ENCODE peak calls at places on chromosomes 12 and 14, in four cellular contexts. One of them, this sample, is unnamed.

GRCh38 chr12:87305481-87305880 is 723.7 kb downstream of the C12orf50 start:
- DNase-seq in neural progenitor cell: no peak
- DNase-seq in IMR-90: peak; percentile 23
- DNase-seq in GM23248: no peak
- DNase-seq in this sample: no peak

GRCh38 chr14:70186826-70187483 is 1.8 kb downstream of the SLC8A3 start:
- DNase-seq in neural progenitor cell: peak; percentile 49
- DNase-seq in IMR-90: no peak
- DNase-seq in GM23248: no peak
- DNase-seq in this sample: no peak

GRCh38 chr14:55054098-55054497 is 2.7 kb downstream of the MAPK1IP1L start:
- DNase-seq in neural progenitor cell: no peak
- DNase-seq in IMR-90: no peak
- DNase-seq in GM23248: no peak
- DNase-seq in this sample: no peak

GRCh38 chr12:75446857-75447256 is 33.7 kb upstream of the GLIPR1 start:
- DNase-seq in neural progenitor cell: no peak
- DNase-seq in IMR-90: peak; percentile 85
- DNase-seq in GM23248: peak; percentile 80
- DNase-seq in this sample: peak; percentile 89

GRCh38 chr14:31405106-31405505 is 15.2 kb downstream of the HEATR5A start:
- DNase-seq in neural progenitor cell: no peak
- DNase-seq in IMR-90: no peak
- DNase-seq in GM23248: no peak
- DNase-seq in this sample: no peak

GRCh38 chr14:101442451-101442850 is 118.8 kb upstream of the DIO3 start:
- DNase-seq in neural progenitor cell: no peak
- DNase-seq in IMR-90: no peak
- DNase-seq in GM23248: no peak
- DNase-seq in this sample: no peak

GRCh38 chr12:3038166-3038565 is 39.0 kb upstream of the TSPAN9 start:
- DNase-seq in neural progenitor cell: no peak
- DNase-seq in IMR-90: no peak
- DNase-seq in GM23248: no peak
- DNase-seq in this sample: no peak

GRCh38 chr14:95045836-95046430 is 111.4 kb downstream of the DICER1 start:
- DNase-seq in neural progenitor cell: no peak
- DNase-seq in IMR-90: no peak
- DNase-seq in GM23248: no peak
- DNase-seq in this sample: no peak

GRCh38 chr12:113325938-113326337 is 9.0 kb downstream of the SLC8B1 start:
- DNase-seq in neural progenitor cell: no peak
- DNase-seq in IMR-90: peak; percentile 75
- DNase-seq in GM23248: peak; percentile 55
- DNase-seq in this sample: no peak

GRCh38 chr12:49334226-49334625 is 2.8 kb downstream of the C1QL4 start:
- DNase-seq in neural progenitor cell: no peak
- DNase-seq in IMR-90: no peak
- DNase-seq in GM23248: no peak
- DNase-seq in this sample: no peak

GRCh38 chr12:62732861-62733427 is 202.0 kb downstream of the PPM1H start:
- DNase-seq in neural progenitor cell: no peak
- DNase-seq in IMR-90: peak; percentile 73
- DNase-seq in GM23248: peak; percentile 87
- DNase-seq in this sample: peak; percentile 71

GRCh38 chr14:94021416-94022157 is 4.6 kb upstream of the OTUB2 start:
- DNase-seq in neural progenitor cell: no peak
- DNase-seq in IMR-90: no peak
- DNase-seq in GM23248: no peak
- DNase-seq in this sample: no peak

GRCh38 chr12:117143008-117143532 is 43.9 kb upstream of the TESC start:
- DNase-seq in neural progenitor cell: no peak
- DNase-seq in IMR-90: peak; percentile 83
- DNase-seq in GM23248: no peak
- DNase-seq in this sample: peak; percentile 99

GRCh38 chr12:104410786-104411185 is 46.0 kb upstream of the CHST11 start:
- DNase-seq in neural progenitor cell: no peak
- DNase-seq in IMR-90: peak; percentile 10
- DNase-seq in GM23248: peak; percentile 28
- DNase-seq in this sample: peak; percentile 64

GRCh38 chr12:42769455-42769854 is 179.9 kb upstream of the PRICKLE1 start:
- DNase-seq in neural progenitor cell: no peak
- DNase-seq in IMR-90: no peak
- DNase-seq in GM23248: no peak
- DNase-seq in this sample: no peak

GRCh38 chr14:35247777-35248475 is 44.3 kb upstream of the PSMA6 start:
- DNase-seq in neural progenitor cell: no peak
- DNase-seq in IMR-90: peak; percentile 49
- DNase-seq in GM23248: peak; percentile 40
- DNase-seq in this sample: no peak

GRCh38 chr12:45994736-45995135 is 4.4 kb upstream of the SCAF11 start:
- DNase-seq in neural progenitor cell: no peak
- DNase-seq in IMR-90: no peak
- DNase-seq in GM23248: no peak
- DNase-seq in this sample: no peak

GRCh38 chr12:114901316-114901715 is 217.3 kb upstream of the TBX3 start:
- DNase-seq in neural progenitor cell: no peak
- DNase-seq in IMR-90: no peak
- DNase-seq in GM23248: peak; percentile 28
- DNase-seq in this sample: peak; percentile 64

GRCh38 chr12:112716099-112717093 is 75.2 kb upstream of the RPH3A start:
- DNase-seq in neural progenitor cell: peak; percentile 48
- DNase-seq in IMR-90: no peak
- DNase-seq in GM23248: peak; percentile 12
- DNase-seq in this sample: no peak

GRCh38 chr12:46546634-46547273 is 174.2 kb upstream of the SLC38A2 start:
- DNase-seq in neural progenitor cell: no peak
- DNase-seq in IMR-90: peak; percentile 80
- DNase-seq in GM23248: peak; percentile 73
- DNase-seq in this sample: peak; percentile 26

GRCh38 chr12:104515899-104516298 is 59.2 kb downstream of the CHST11 start:
- DNase-seq in neural progenitor cell: no peak
- DNase-seq in IMR-90: no peak
- DNase-seq in GM23248: no peak
- DNase-seq in this sample: no peak

GRCh38 chr12:92436847-92437246 is 265.9 kb upstream of the PLEKHG7 start:
- DNase-seq in neural progenitor cell: no peak
- DNase-seq in IMR-90: no peak
- DNase-seq in GM23248: no peak
- DNase-seq in this sample: no peak

GRCh38 chr12:105253882-105254513 is 18.0 kb upstream of the APPL2 start:
- DNase-seq in neural progenitor cell: no peak
- DNase-seq in IMR-90: peak; percentile 73
- DNase-seq in GM23248: peak; percentile 87
- DNase-seq in this sample: peak; percentile 85

GRCh38 chr14:71237556-71237955 is 330.3 kb downstream of the PCNX1 start:
- DNase-seq in neural progenitor cell: no peak
- DNase-seq in IMR-90: no peak
- DNase-seq in GM23248: no peak
- DNase-seq in this sample: no peak

GRCh38 chr12:49920241-49920914 is 16.7 kb upstream of the FAIM2 start:
- DNase-seq in neural progenitor cell: no peak
- DNase-seq in IMR-90: peak; percentile 50
- DNase-seq in GM23248: peak; percentile 81
- DNase-seq in this sample: peak; percentile 23

GRCh38 chr14:22598099-22598895 is at the start of gene ABHD4:
- DNase-seq in neural progenitor cell: peak; percentile 90
- DNase-seq in IMR-90: peak; percentile 42
- DNase-seq in GM23248: peak; percentile 91
- DNase-seq in this sample: peak; percentile 61

GRCh38 chr14:31827325-31827724 is 249.8 kb upstream of the ARHGAP5 start:
- DNase-seq in neural progenitor cell: no peak
- DNase-seq in IMR-90: no peak
- DNase-seq in GM23248: no peak
- DNase-seq in this sample: no peak

GRCh38 chr14:86510503-86510902 is 980.6 kb downstream of the FLRT2 start:
- DNase-seq in neural progenitor cell: no peak
- DNase-seq in IMR-90: peak; percentile 3
- DNase-seq in GM23248: no peak
- DNase-seq in this sample: no peak

GRCh38 chr12:55720894-55721444 is 776 bp downstream of the RDH5 start:
- DNase-seq in neural progenitor cell: peak; percentile 56
- DNase-seq in IMR-90: peak; percentile 91
- DNase-seq in GM23248: peak; percentile 99
- DNase-seq in this sample: peak; percentile 98

GRCh38 chr12:122659579-122659978 is 43.6 kb downstream of the HCAR2 start:
- DNase-seq in neural progenitor cell: no peak
- DNase-seq in IMR-90: no peak
- DNase-seq in GM23248: no peak
- DNase-seq in this sample: no peak

GRCh38 chr12:30985814-30986452 is 59.4 kb downstream of the TSPAN11 start:
- DNase-seq in neural progenitor cell: peak; percentile 76
- DNase-seq in IMR-90: peak; percentile 40
- DNase-seq in GM23248: peak; percentile 77
- DNase-seq in this sample: peak; percentile 69

GRCh38 chr14:73209943-73210342 is 27.4 kb upstream of the PAPLN start:
- DNase-seq in neural progenitor cell: no peak
- DNase-seq in IMR-90: peak; percentile 67
- DNase-seq in GM23248: peak; percentile 35
- DNase-seq in this sample: peak; percentile 96

GRCh38 chr12:51836012-51836832 is 12.3 kb downstream of the FIGNL2 start:
- DNase-seq in neural progenitor cell: peak; percentile 85
- DNase-seq in IMR-90: no peak
- DNase-seq in GM23248: peak; percentile 40
- DNase-seq in this sample: peak; percentile 73

GRCh38 chr14:101004954-101005353 is 101.4 kb upstream of the RTL1 start:
- DNase-seq in neural progenitor cell: no peak
- DNase-seq in IMR-90: peak; percentile 87
- DNase-seq in GM23248: no peak
- DNase-seq in this sample: no peak

GRCh38 chr14:101783260-101784016 is 21.9 kb downstream of the PPP2R5C start:
- DNase-seq in neural progenitor cell: no peak
- DNase-seq in IMR-90: no peak
- DNase-seq in GM23248: no peak
- DNase-seq in this sample: no peak

GRCh38 chr12:46523863-46524770 is 151.5 kb upstream of the SLC38A2 start:
- DNase-seq in neural progenitor cell: no peak
- DNase-seq in IMR-90: peak; percentile 100
- DNase-seq in GM23248: peak; percentile 98
- DNase-seq in this sample: peak; percentile 97

GRCh38 chr12:98594050-98594853 is 766 bp downstream of the SLC25A3 start:
- DNase-seq in neural progenitor cell: peak; percentile 56
- DNase-seq in IMR-90: no peak
- DNase-seq in GM23248: peak; percentile 71
- DNase-seq in this sample: peak; percentile 14

GRCh38 chr12:56128669-56129209 is 672 bp downstream of the ESYT1 start:
- DNase-seq in neural progenitor cell: no peak
- DNase-seq in IMR-90: no peak
- DNase-seq in GM23248: peak; percentile 66
- DNase-seq in this sample: no peak

GRCh38 chr12:47714823-47715386 is 9.1 kb upstream of the RPAP3 start:
- DNase-seq in neural progenitor cell: no peak
- DNase-seq in IMR-90: no peak
- DNase-seq in GM23248: no peak
- DNase-seq in this sample: no peak
- H3K4me2 ChIP-seq in neural progenitor cell: no peak overlapping the region
- H3K4me2 ChIP-seq in IMR-90: no peak overlapping the region
- H3K4me2 ChIP-seq in GM23248: no peak overlapping the region
- H3K4me2 ChIP-seq in this sample: peak overlapping the region; percentile 82

GRCh38 chr12:67593871-67594330 is 54.6 kb upstream of the DYRK2 start:
- DNase-seq in neural progenitor cell: no peak
- DNase-seq in IMR-90: no peak
- DNase-seq in GM23248: no peak
- DNase-seq in this sample: no peak

GRCh38 chr12:67590122-67590795 is 58.3 kb upstream of the DYRK2 start:
- DNase-seq in neural progenitor cell: no peak
- DNase-seq in IMR-90: no peak
- DNase-seq in GM23248: no peak
- DNase-seq in this sample: no peak

GRCh38 chr12:67594888-67595287 is 53.7 kb upstream of the DYRK2 start:
- DNase-seq in neural progenitor cell: no peak
- DNase-seq in IMR-90: no peak
- DNase-seq in GM23248: no peak
- DNase-seq in this sample: peak; percentile 38

GRCh38 chr12:67593041-67593870 is 55.3 kb upstream of the DYRK2 start:
- DNase-seq in neural progenitor cell: no peak
- DNase-seq in IMR-90: peak; percentile 8
- DNase-seq in GM23248: peak; percentile 77
- DNase-seq in this sample: peak; percentile 99

GRCh38 chr12:67592228-67593011 is 56.1 kb upstream of the DYRK2 start:
- DNase-seq in neural progenitor cell: no peak
- DNase-seq in IMR-90: peak; percentile 51
- DNase-seq in GM23248: peak; percentile 77
- DNase-seq in this sample: peak; percentile 66
- H3K4me3 ChIP-seq in neural progenitor cell: no peak overlapping the region
- H3K4me3 ChIP-seq in IMR-90: no peak overlapping the region
- H3K4me3 ChIP-seq in GM23248: peak overlapping the region; percentile 54
- H3K4me3 ChIP-seq in this sample: peak overlapping the region; percentile 47

DNA sequence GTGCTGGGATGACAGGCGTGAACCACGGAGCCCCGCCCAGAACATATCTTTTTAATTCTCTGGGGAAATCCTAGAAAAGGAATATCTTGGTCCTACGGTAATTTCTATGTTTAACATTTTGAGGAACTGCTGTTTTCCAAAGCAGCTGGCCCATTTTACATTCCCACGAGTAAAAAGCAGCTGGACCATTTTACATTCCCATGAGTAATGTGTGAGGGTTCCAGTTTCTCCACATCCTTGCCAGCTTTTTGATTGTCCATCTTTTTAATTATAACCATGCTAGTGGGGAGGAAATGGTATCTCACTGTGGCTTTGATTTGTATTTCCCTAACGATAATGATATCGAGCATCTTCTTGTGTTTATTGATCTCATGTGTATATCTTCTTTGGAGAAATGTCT is 4.4 kb upstream of the P2RX4 start:
- DNase-seq in neural progenitor cell: no peak
- DNase-seq in IMR-90: no peak
- DNase-seq in GM23248: no peak
- DNase-seq in this sample: no peak
- H2AFZ ChIP-seq in neural progenitor cell: no peak overlapping the region
- H2AFZ ChIP-seq in IMR-90: no peak overlapping the region
- H2AFZ ChIP-seq in GM23248: no peak overlapping the region
- H2AFZ ChIP-seq in this sample: no peak overlapping the region

DNA sequence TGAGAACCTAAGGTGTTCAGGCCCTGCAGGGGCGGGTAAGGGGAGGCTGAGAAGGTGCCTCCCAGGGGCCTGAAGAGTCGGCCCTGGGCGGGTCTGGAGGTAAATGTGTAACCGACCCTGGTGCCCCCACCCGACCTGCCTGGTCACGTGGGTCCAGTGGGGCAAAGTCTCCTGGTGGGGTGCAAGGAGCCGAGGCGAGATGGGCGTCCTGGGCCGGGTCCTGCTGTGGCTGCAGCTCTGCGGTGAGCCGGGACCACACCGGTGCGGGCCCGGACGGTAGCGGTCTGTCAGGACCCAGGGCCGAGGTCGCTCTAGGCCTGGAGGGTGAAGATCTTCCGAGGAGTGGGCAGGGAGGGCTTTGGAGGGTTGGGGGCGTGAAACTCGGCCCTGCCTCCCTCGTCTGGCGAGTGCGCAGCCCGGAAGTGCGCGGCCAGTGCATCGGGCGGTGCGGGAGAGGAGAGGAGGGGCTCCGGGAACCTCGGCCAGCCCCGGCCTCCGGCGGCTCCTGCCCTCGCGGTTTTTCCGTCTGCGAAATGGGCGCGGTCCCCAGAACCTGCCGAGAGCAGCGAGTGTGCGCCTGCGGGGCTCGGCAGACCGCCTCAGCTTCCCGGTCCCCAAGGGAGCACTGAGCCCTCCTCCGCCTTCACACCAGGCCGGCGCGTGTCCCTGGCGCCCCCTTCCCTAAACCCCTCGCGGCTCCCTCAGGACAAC is at the start of gene AMN:
- DNase-seq in neural progenitor cell: peak; percentile 48
- DNase-seq in IMR-90: no peak
- DNase-seq in GM23248: peak; percentile 33
- DNase-seq in this sample: no peak
- H3K4me2 ChIP-seq in neural progenitor cell: peak within 1 kb of the TSS; percentile 76
- H3K4me2 ChIP-seq in IMR-90: peak within 1 kb of the TSS; percentile 40
- H3K4me2 ChIP-seq in GM23248: peak within 1 kb of the TSS; percentile 18
- H3K4me2 ChIP-seq in this sample: no peak within 1 kb of the TSS

This sample was measured in PC-3.